ENCODE peak calls at places on chromosomes 13 and 19, in six cellular contexts. T is CD4-positive, alpha-beta T cell; G is NCI-H82; M is left colon; J is skeletal muscle cell; B is stimulated activated CD8-positive, alpha-beta memory T cell treated with anti-CD3 and anti-CD28 coated beads, Interleukin-4, amount 100 ng/mL, for 24 hours. R is an unnamed sample.
A peak's percentile ranks its signal among the peaks of the same experiment; 100 is the strongest.

GRCh38 chr19:4388171-4389063 is 11.9 kb downstream of the SH3GL1 start:
- DNase-seq in T (no peak), G (no peak), M (no peak), J (no peak), B (no peak), R (no peak)

GRCh38 chr13:34076943-34077703 is 259.2 kb downstream of the RFC3 start:
- DNase-seq in T (no peak), G (peak; percentile 41), M (no peak), J (no peak), B (no peak), R (peak; percentile 20)

GRCh38 chr19:47547175-47547574 is 25.8 kb downstream of the ZNF541 start:
- DNase-seq in T (no peak), G (no peak), M (no peak), J (no peak), B (no peak), R (no peak)

GRCh38 chr13:45361596-45362206 is 20.7 kb upstream of the TPT1 start:
- DNase-seq in T (no peak), G (no peak), M (no peak), J (no peak), B (no peak), R (peak; percentile 12)

GRCh38 chr19:41821003-41821735 is 23.3 kb downstream of the LYPD4 start:
- DNase-seq in T (peak; percentile 37), G (peak; percentile 79), M (no peak), J (no peak), B (no peak), R (peak; percentile 86)

GRCh38 chr13:23871616-23872220 is 17.5 kb downstream of the MIPEP start:
- DNase-seq in T (no peak), G (peak; percentile 58), M (no peak), J (no peak), B (no peak), R (peak; percentile 37)

GRCh38 chr13:50072676-50073075 is 57.4 kb downstream of the KCNRG start:
- DNase-seq in T (no peak), G (no peak), M (no peak), J (no peak), B (no peak), R (no peak)

GRCh38 chr13:38602261-38602660 is 84.6 kb upstream of the FREM2 start:
- DNase-seq in T (no peak), G (no peak), M (no peak), J (no peak), B (no peak), R (peak; percentile 22)

GRCh38 chr19:14916848-14917247 is 24.4 kb upstream of the OR7C2 start:
- DNase-seq in T (no peak), G (peak; percentile 37), M (no peak), J (no peak), B (no peak), R (no peak)

GRCh38 chr13:99075268-99076191 is 97.7 kb upstream of the DOCK9 start:
- DNase-seq in T (no peak), G (peak; percentile 82), M (no peak), J (no peak), B (no peak), R (no peak)

GRCh38 chr13:41802033-41802683 is 158.8 kb downstream of the VWA8 start:
- DNase-seq in T (no peak), G (no peak), M (no peak), J (no peak), B (no peak), R (no peak)

GRCh38 chr19:50859849-50860248 is 5.1 kb downstream of the KLK3 start:
- DNase-seq in T (no peak), G (no peak), M (no peak), J (no peak), B (no peak), R (no peak)

GRCh38 chr13:41231786-41232185 is 31.6 kb downstream of the MTRF1 start:
- DNase-seq in T (no peak), G (no peak), M (peak; percentile 82), J (no peak), B (no peak), R (peak; percentile 35)

R was measured in NCI-H69.